ENCODE peak calls at places on chromosomes 6 and 20, in four cellular contexts. T, U, F and W are unnamed samples. For H3K27me3, the result is how much of the 10 kb centered on the place peaks cover.

GRCh38 chr20:59242714-59243626 is 57.4 kb upstream of the EDN3 start:
- DNase-seq in T (no peak), U (no peak), F (no peak), W (no peak)

GRCh38 chr6:38957426-38957825 is 91.2 kb upstream of the GLP1R start:
- DNase-seq in T (no peak), U (no peak), F (no peak), W (peak)

GRCh38 chr6:106730672-106731071 is 101.3 kb downstream of the QRSL1 start:
- DNase-seq in T (no peak), U (no peak), F (no peak), W (no peak)

GRCh38 chr6:39189915-39190544 is 39.2 kb downstream of the KCNK5 start:
- DNase-seq in T (no peak), U (peak), F (peak), W (peak)

GRCh38 chr20:18316166-18316565 is 27.8 kb downstream of the ZNF133 start:
- DNase-seq in T (no peak), U (no peak), F (no peak), W (no peak)

GRCh38 chr6:80196914-80197313 is 90.4 kb downstream of the BCKDHB start:
- DNase-seq in T (no peak), U (no peak), F (no peak), W (no peak)

GRCh38 chr6:107539409-107539808 is 49.5 kb downstream of the SOBP start:
- DNase-seq in T (no peak), U (no peak), F (no peak), W (peak)

GRCh38 chr20:431012-431904 is 23.2 kb downstream of the RBCK1 start:
- DNase-seq in T (no peak), U (peak), F (no peak), W (peak)

GRCh38 chr6:30358340-30358679 is 13.4 kb downstream of the RPP21 start:
- DNase-seq in T (no peak), U (no peak), F (no peak), W (no peak)

GRCh38 chr6:162181741-162182401 is 545.7 kb downstream of the PRKN start:
- DNase-seq in T (no peak), U (no peak), F (no peak), W (peak)

GRCh38 chr6:21064716-21065340 is 528.7 kb upstream of the SOX4 start:
- DNase-seq in T (no peak), U (no peak), F (no peak), W (no peak)

GRCh38 chr6:169589699-169590257 is 112.1 kb downstream of the WDR27 start:
- DNase-seq in T (no peak), U (no peak), F (no peak), W (peak)

GRCh38 chr6:161745128-161745527 is 471.3 kb upstream of the AGPAT4 start:
- DNase-seq in T (no peak), U (no peak), F (no peak), W (no peak)

GRCh38 chr6:126040826-126041225 is 54.5 kb downstream of the TRMT11 start:
- DNase-seq in T (no peak), U (peak), F (no peak), W (peak)

GRCh38 chr6:63504777-63505384 is 67.4 kb upstream of the LOC128125822 start:
- DNase-seq in T (no peak), U (no peak), F (no peak), W (peak)

GRCh38 chr6:115969930-115970273 is 90.8 kb downstream of the FRK start:
- DNase-seq in T (no peak), U (no peak), F (no peak), W (peak)

DNA sequence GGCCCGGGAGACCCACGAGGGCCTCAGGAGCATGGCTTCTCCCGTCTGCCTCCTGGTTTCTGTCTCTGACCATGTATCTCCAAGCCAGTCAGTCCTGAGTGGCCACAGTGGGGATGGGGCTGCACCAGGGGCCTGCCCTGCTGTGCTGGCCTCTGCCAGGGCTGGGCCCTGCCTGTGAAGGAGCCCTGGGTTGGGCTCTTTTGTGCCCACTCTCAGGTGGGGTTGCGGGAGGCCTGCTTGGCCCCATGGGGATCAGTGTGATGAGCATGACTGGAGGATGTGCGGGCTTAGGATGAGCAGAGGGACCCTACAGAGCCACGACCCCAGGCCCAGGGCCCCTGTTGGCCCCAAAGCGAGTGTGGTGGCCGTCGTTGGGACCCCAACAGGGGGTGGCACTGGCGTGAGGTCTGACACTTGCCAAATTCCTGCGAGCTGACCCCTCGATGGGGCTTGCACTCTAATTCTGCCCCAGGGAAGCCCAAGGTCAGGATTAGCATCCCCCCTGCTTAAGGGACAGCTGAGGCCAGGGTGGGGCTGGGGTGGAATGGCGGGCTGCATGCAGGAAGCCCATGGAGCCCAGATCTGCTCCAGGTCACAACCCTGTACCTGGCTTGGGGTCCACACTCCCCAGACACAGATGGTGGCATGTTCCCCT is 90.0 kb upstream of the BHLHE23 start:
- DNase-seq in T (peak), U (no peak), F (peak), W (no peak)
- H3K27me3 ChIP-seq in T (under half), U (under half), F (under half), W (under half)

GRCh38 chr6:52326540-52327364 is 35.2 kb upstream of the PAQR8 start:
- DNase-seq in T (no peak), U (no peak), F (no peak), W (no peak)

GRCh38 chr6:52328303-52328662 is 33.7 kb upstream of the PAQR8 start:
- DNase-seq in T (no peak), U (peak), F (no peak), W (no peak)

GRCh38 chr6:52325695-52326471 is 36.1 kb upstream of the PAQR8 start:
- DNase-seq in T (no peak), U (no peak), F (no peak), W (no peak)

GRCh38 chr6:52330470-52330869 is 31.5 kb upstream of the PAQR8 start:
- DNase-seq in T (no peak), U (peak), F (no peak), W (peak)

DNA sequence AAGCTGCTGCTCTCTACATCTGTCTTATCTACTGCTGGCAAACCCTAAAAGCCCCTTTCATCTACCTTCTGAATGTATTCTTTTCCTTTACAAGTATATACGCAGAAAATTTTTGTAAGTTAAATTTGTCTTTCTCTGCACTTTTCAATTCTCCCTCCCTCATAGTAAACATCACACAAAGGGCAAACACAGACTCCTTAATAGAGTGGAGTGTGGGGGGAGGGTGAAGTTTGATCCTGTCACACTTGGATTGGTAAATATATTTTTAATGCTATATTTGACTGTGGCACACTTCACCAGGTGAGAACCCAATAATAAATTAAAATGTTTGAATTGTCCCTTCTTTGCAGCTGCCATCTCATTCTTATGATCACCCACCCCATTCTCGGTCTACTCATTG is 33.2 kb upstream of the PAQR8 start:
- DNase-seq in T (no peak), U (no peak), F (no peak), W (no peak)
- TF ChIP-seq CTCF in T (no peak), U (no peak), F (no peak), W (no peak)

DNA sequence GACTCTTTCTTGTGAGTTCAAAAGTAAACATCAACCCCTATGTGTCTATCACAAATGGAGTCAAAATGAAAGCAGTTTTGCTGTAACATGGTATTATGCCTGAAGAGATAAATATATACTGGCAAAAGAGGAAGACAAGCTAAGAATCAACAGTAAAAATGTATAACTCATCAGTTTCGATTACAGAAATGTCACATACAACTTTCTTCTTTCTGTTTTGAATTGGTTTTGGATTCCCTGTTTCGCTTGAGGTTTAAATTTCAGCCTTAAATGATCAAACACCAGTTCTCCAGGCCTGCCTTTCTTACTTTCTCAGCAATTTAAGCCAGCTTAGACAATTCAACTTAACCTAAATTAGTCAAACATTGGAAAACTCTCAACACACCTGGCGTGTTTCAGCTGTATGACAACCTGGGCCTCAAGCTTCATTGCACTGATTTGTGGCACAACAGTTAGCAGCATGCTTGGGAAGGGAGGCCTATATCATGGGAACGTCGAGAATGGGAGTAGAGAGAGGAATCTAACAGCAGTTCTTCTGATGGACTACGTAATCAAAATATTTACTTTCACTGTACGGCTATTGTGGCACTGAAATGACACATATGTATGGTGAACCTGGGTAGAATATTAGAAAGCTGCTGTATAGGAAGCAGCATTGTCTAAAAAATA is 51.8 kb upstream of the MARCKS start:
- DNase-seq in T (no peak), U (no peak), F (no peak), W (no peak)
- H3K27me3 ChIP-seq in T (under half), U (under half), F (under half), W (under half)

GRCh38 chr6:144217797-144218196 is 67.3 kb upstream of the UTRN start:
- DNase-seq in T (no peak), U (no peak), F (no peak), W (no peak)

GRCh38 chr6:144215932-144216667 is 65.8 kb downstream of the STX11 start:
- DNase-seq in T (peak), U (peak), F (peak), W (peak)

GRCh38 chr6:144215402-144215931 is 65.2 kb downstream of the STX11 start:
- DNase-seq in T (no peak), U (no peak), F (peak), W (peak)

GRCh38 chr6:144217264-144217663 is 66.9 kb downstream of the STX11 start:
- DNase-seq in T (no peak), U (no peak), F (no peak), W (no peak)

GRCh38 chr6:144216668-144217218 is 66.4 kb downstream of the STX11 start:
- DNase-seq in T (no peak), U (no peak), F (peak), W (no peak)
- TF ChIP-seq CTCF in T (peak), U (no peak), F (peak), W (peak)

GRCh38 chr20:61930776-61931475 is 134.8 kb downstream of the TAF4 start:
- DNase-seq in T (peak), U (no peak), F (peak), W (no peak)
- H3K27me3 ChIP-seq in T (under half), U (under half), F (under half), W (under half)